ENCODE peak calls at places on chromosomes 16 and 17, in six cellular contexts. One of them, this sample, is unnamed.
A peak's percentile ranks its signal among the peaks of the same experiment; 100 is the strongest.

GRCh38 chr17:30956764-30957374 is 14.0 kb upstream of the RNF135 start:
- DNase-seq in HEK293T: no peak
- DNase-seq in IMR-90: no peak
- DNase-seq in HepG2: no peak
- DNase-seq in K562: no peak
- DNase-seq in GM12878: no peak
- DNase-seq in this sample: no peak

GRCh38 chr16:16118337-16118736 is 105.0 kb downstream of the ABCC6 start:
- DNase-seq in HEK293T: no peak
- DNase-seq in IMR-90: no peak
- DNase-seq in HepG2: no peak
- DNase-seq in K562: no peak
- DNase-seq in GM12878: no peak
- DNase-seq in this sample: no peak

GRCh38 chr17:35705705-35706104 is 25.7 kb upstream of the RASL10B start:
- DNase-seq in HEK293T: no peak
- DNase-seq in IMR-90: no peak
- DNase-seq in HepG2: peak; percentile 70
- DNase-seq in K562: no peak
- DNase-seq in GM12878: no peak
- DNase-seq in this sample: no peak

GRCh38 chr17:27453466-27453865 is 2.8 kb upstream of the KSR1 start:
- DNase-seq in HEK293T: no peak
- DNase-seq in IMR-90: peak; percentile 46
- DNase-seq in HepG2: no peak
- DNase-seq in K562: no peak
- DNase-seq in GM12878: no peak
- DNase-seq in this sample: no peak

GRCh38 chr16:67393111-67393789 is at the start of gene TPPP3:
- DNase-seq in HEK293T: peak; percentile 94
- DNase-seq in IMR-90: peak; percentile 76
- DNase-seq in HepG2: peak; percentile 77
- DNase-seq in K562: peak; percentile 97
- DNase-seq in GM12878: no peak
- DNase-seq in this sample: peak; percentile 73

GRCh38 chr17:63823659-63824331 is 3.4 kb upstream of the PSMC5 start:
- DNase-seq in HEK293T: no peak
- DNase-seq in IMR-90: no peak
- DNase-seq in HepG2: no peak
- DNase-seq in K562: no peak
- DNase-seq in GM12878: no peak
- DNase-seq in this sample: no peak

GRCh38 chr16:19143241-19143640 is 24.8 kb upstream of the SYT17 start:
- DNase-seq in HEK293T: no peak
- DNase-seq in IMR-90: no peak
- DNase-seq in HepG2: no peak
- DNase-seq in K562: no peak
- DNase-seq in GM12878: no peak
- DNase-seq in this sample: no peak

GRCh38 chr16:35188288-35189155 is 1729.1 kb downstream of the TP53TG3F start:
- DNase-seq in HEK293T: no peak
- DNase-seq in IMR-90: no peak
- DNase-seq in HepG2: peak; percentile 12
- DNase-seq in K562: no peak
- DNase-seq in GM12878: no peak
- DNase-seq in this sample: peak; percentile 18

GRCh38 chr16:63744077-63744874 is 1377.6 kb downstream of the CDH11 start:
- DNase-seq in HEK293T: no peak
- DNase-seq in IMR-90: no peak
- DNase-seq in HepG2: no peak
- DNase-seq in K562: no peak
- DNase-seq in GM12878: no peak
- DNase-seq in this sample: no peak

GRCh38 chr17:951388-952132 is 28.0 kb downstream of the NXN start:
- DNase-seq in HEK293T: peak; percentile 15
- DNase-seq in IMR-90: peak; percentile 89
- DNase-seq in HepG2: peak; percentile 78
- DNase-seq in K562: no peak
- DNase-seq in GM12878: no peak
- DNase-seq in this sample: peak; percentile 84

GRCh38 chr16:265711-266110 is 10.0 kb downstream of the RGS11 start:
- DNase-seq in HEK293T: no peak
- DNase-seq in IMR-90: no peak
- DNase-seq in HepG2: no peak
- DNase-seq in K562: no peak
- DNase-seq in GM12878: no peak
- DNase-seq in this sample: no peak

GRCh38 chr17:55344514-55344997 is 77.1 kb downstream of the MMD start:
- DNase-seq in HEK293T: no peak
- DNase-seq in IMR-90: no peak
- DNase-seq in HepG2: no peak
- DNase-seq in K562: peak; percentile 84
- DNase-seq in GM12878: no peak
- DNase-seq in this sample: no peak

GRCh38 chr16:47787695-47788094 is 326.6 kb downstream of the PHKB start:
- DNase-seq in HEK293T: no peak
- DNase-seq in IMR-90: peak; percentile 22
- DNase-seq in HepG2: no peak
- DNase-seq in K562: no peak
- DNase-seq in GM12878: no peak
- DNase-seq in this sample: no peak

GRCh38 chr16:71352466-71352865 is 6.1 kb upstream of the CALB2 start:
- DNase-seq in HEK293T: no peak
- DNase-seq in IMR-90: no peak
- DNase-seq in HepG2: no peak
- DNase-seq in K562: no peak
- DNase-seq in GM12878: no peak
- DNase-seq in this sample: no peak

GRCh38 chr16:70508752-70509151 is 14.6 kb downstream of the COG4 start:
- DNase-seq in HEK293T: no peak
- DNase-seq in IMR-90: no peak
- DNase-seq in HepG2: no peak
- DNase-seq in K562: no peak
- DNase-seq in GM12878: no peak
- DNase-seq in this sample: no peak

GRCh38 chr17:17853811-17854527 is 17.2 kb upstream of the SREBF1 start:
- DNase-seq in HEK293T: no peak
- DNase-seq in IMR-90: no peak
- DNase-seq in HepG2: no peak
- DNase-seq in K562: no peak
- DNase-seq in GM12878: no peak
- DNase-seq in this sample: no peak

GRCh38 chr16:78929798-78930197 is 670.7 kb downstream of the MAF start:
- DNase-seq in HEK293T: no peak
- DNase-seq in IMR-90: no peak
- DNase-seq in HepG2: no peak
- DNase-seq in K562: peak; percentile 42
- DNase-seq in GM12878: no peak
- DNase-seq in this sample: no peak

GRCh38 chr16:15539197-15539596 is 103.8 kb downstream of the MARF1 start:
- DNase-seq in HEK293T: peak; percentile 28
- DNase-seq in IMR-90: no peak
- DNase-seq in HepG2: peak; percentile 49
- DNase-seq in K562: peak; percentile 61
- DNase-seq in GM12878: no peak
- DNase-seq in this sample: no peak

GRCh38 chr16:1981972-1982574 is 804 bp upstream of the NOXO1 start:
- DNase-seq in HEK293T: no peak
- DNase-seq in IMR-90: no peak
- DNase-seq in HepG2: peak; percentile 41
- DNase-seq in K562: no peak
- DNase-seq in GM12878: no peak
- DNase-seq in this sample: no peak

GRCh38 chr17:81494984-81495383 is 17.6 kb downstream of the ACTG1 start:
- DNase-seq in HEK293T: no peak
- DNase-seq in IMR-90: no peak
- DNase-seq in HepG2: no peak
- DNase-seq in K562: peak; percentile 40
- DNase-seq in GM12878: no peak
- DNase-seq in this sample: peak; percentile 61

GRCh38 chr17:20206068-20206467 is 196.9 kb downstream of the SPECC1 start:
- DNase-seq in HEK293T: no peak
- DNase-seq in IMR-90: no peak
- DNase-seq in HepG2: no peak
- DNase-seq in K562: peak; percentile 18
- DNase-seq in GM12878: no peak
- DNase-seq in this sample: peak; percentile 44

GRCh38 chr16:50981951-50982350 is 169.1 kb downstream of the SALL1 start:
- DNase-seq in HEK293T: no peak
- DNase-seq in IMR-90: no peak
- DNase-seq in HepG2: no peak
- DNase-seq in K562: no peak
- DNase-seq in GM12878: no peak
- DNase-seq in this sample: no peak

DNA sequence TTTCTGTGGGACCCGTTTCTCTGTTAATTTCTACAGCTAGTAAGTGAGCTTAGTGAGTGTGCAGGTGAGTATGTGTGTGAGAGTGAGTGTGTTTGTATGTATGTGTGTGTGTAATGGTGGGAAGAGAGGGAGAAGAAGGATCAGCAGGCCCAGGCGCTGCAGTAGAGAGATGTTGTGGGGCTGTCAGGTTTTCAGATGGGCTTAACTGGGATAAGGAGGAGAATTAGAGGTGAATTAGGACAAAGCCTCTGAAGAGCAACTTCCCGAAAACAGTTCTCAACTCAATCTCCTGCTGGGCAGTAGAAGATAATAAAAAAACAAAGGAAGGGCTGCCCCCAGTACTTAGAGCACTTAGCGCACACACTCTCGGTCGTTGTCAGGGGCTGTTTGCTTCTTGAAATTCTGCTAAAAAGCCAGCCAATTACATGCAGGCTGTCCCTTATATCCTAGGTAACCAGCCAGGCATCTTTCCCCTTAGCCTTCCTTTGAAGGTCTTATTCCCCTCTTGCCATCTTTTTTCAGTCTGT is 63.4 kb downstream of the CLEC16A start:
- DNase-seq in HEK293T: no peak
- DNase-seq in IMR-90: no peak
- DNase-seq in HepG2: no peak
- DNase-seq in K562: no peak
- DNase-seq in GM12878: no peak
- DNase-seq in this sample: no peak
- TF ChIP-seq BHLHE40 in HEK293T: no peak
- TF ChIP-seq BHLHE40 in IMR-90: no peak
- TF ChIP-seq BHLHE40 in HepG2: no peak
- TF ChIP-seq BHLHE40 in K562: no peak
- TF ChIP-seq BHLHE40 in GM12878: no peak
- TF ChIP-seq BHLHE40 in this sample: no peak

GRCh38 chr16:13426736-13427135 is 493.2 kb upstream of the ERCC4 start:
- DNase-seq in HEK293T: no peak
- DNase-seq in IMR-90: no peak
- DNase-seq in HepG2: no peak
- DNase-seq in K562: no peak
- DNase-seq in GM12878: no peak
- DNase-seq in this sample: no peak

GRCh38 chr16:13429411-13429810 is 490.5 kb upstream of the ERCC4 start:
- DNase-seq in HEK293T: no peak
- DNase-seq in IMR-90: no peak
- DNase-seq in HepG2: no peak
- DNase-seq in K562: no peak
- DNase-seq in GM12878: no peak
- DNase-seq in this sample: no peak

GRCh38 chr16:13427943-13428342 is 492.0 kb upstream of the ERCC4 start:
- DNase-seq in HEK293T: no peak
- DNase-seq in IMR-90: no peak
- DNase-seq in HepG2: no peak
- DNase-seq in K562: no peak
- DNase-seq in GM12878: no peak
- DNase-seq in this sample: no peak

GRCh38 chr16:13425840-13426239 is 494.1 kb upstream of the ERCC4 start:
- DNase-seq in HEK293T: no peak
- DNase-seq in IMR-90: no peak
- DNase-seq in HepG2: no peak
- DNase-seq in K562: no peak
- DNase-seq in GM12878: no peak
- DNase-seq in this sample: no peak

DNA sequence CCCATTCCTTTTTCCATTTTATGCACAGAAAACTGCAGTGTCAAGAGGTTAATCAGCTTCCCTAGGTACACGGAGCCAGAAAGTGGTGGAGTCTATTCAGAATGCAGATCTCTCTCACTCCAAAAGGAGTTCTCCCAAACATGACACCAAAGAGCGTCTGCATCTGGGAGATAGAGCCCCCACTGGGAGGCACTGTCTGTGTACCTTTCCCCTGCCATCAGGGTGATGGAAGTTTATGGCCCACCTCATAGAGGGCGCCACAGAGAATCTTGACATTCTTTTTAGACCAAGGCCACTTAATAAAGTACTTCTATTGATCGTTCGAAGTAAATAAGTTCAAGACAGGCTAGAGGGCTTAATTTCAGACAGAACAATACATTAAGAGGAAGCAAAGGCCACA is 493.7 kb upstream of the ERCC4 start:
- DNase-seq in HEK293T: no peak
- DNase-seq in IMR-90: no peak
- DNase-seq in HepG2: peak; percentile 60
- DNase-seq in K562: peak; percentile 17
- DNase-seq in GM12878: no peak
- DNase-seq in this sample: no peak
- TF ChIP-seq BHLHE40 in HEK293T: no peak
- TF ChIP-seq BHLHE40 in IMR-90: no peak
- TF ChIP-seq BHLHE40 in HepG2: no peak
- TF ChIP-seq BHLHE40 in K562: no peak
- TF ChIP-seq BHLHE40 in GM12878: no peak
- TF ChIP-seq BHLHE40 in this sample: no peak

GRCh38 chr17:79038545-79039135 is 14.7 kb downstream of the C1QTNF1 start:
- DNase-seq in HEK293T: no peak
- DNase-seq in IMR-90: peak; percentile 96
- DNase-seq in HepG2: no peak
- DNase-seq in K562: no peak
- DNase-seq in GM12878: no peak
- DNase-seq in this sample: peak; percentile 74
- TF ChIP-seq BHLHE40 in HEK293T: no peak
- TF ChIP-seq BHLHE40 in IMR-90: peak; percentile 9
- TF ChIP-seq BHLHE40 in HepG2: no peak
- TF ChIP-seq BHLHE40 in K562: no peak
- TF ChIP-seq BHLHE40 in GM12878: no peak
- TF ChIP-seq BHLHE40 in this sample: no peak

GRCh38 chr17:39399792-39400191 is 1.6 kb downstream of the FBXL20 start:
- DNase-seq in HEK293T: no peak
- DNase-seq in IMR-90: no peak
- DNase-seq in HepG2: no peak
- DNase-seq in K562: no peak
- DNase-seq in GM12878: no peak
- DNase-seq in this sample: no peak

GRCh38 chr17:39401412-39402278 is at the start of gene FBXL20:
- DNase-seq in HEK293T: peak; percentile 87
- DNase-seq in IMR-90: peak; percentile 84
- DNase-seq in HepG2: peak; percentile 89
- DNase-seq in K562: peak; percentile 99
- DNase-seq in GM12878: peak; percentile 41
- DNase-seq in this sample: peak; percentile 91

GRCh38 chr17:39402279-39402889 is 958 bp upstream of the FBXL20 start:
- DNase-seq in HEK293T: peak; percentile 88
- DNase-seq in IMR-90: peak; percentile 94
- DNase-seq in HepG2: peak; percentile 95
- DNase-seq in K562: peak; percentile 96
- DNase-seq in GM12878: peak; percentile 60
- DNase-seq in this sample: peak; percentile 98

GRCh38 chr17:39402890-39403605 is 1.6 kb upstream of the FBXL20 start:
- DNase-seq in HEK293T: no peak
- DNase-seq in IMR-90: no peak
- DNase-seq in HepG2: no peak
- DNase-seq in K562: no peak
- DNase-seq in GM12878: no peak
- DNase-seq in this sample: no peak

GRCh38 chr17:39400547-39401411 is 647 bp downstream of the FBXL20 start:
- DNase-seq in HEK293T: no peak
- DNase-seq in IMR-90: no peak
- DNase-seq in HepG2: no peak
- DNase-seq in K562: no peak
- DNase-seq in GM12878: no peak
- DNase-seq in this sample: no peak
- TF ChIP-seq BHLHE40 in HEK293T: no peak
- TF ChIP-seq BHLHE40 in IMR-90: no peak
- TF ChIP-seq BHLHE40 in HepG2: no peak
- TF ChIP-seq BHLHE40 in K562: no peak
- TF ChIP-seq BHLHE40 in GM12878: no peak
- TF ChIP-seq BHLHE40 in this sample: no peak

This sample was measured in A549.